ENCODE peak calls at places on chromosome 9, in four cellular contexts. A is A549, Z is GM12878, P is K562. X is an unnamed sample.

GRCh38 chr9:35790385-35791291 is 753 bp upstream of the NPR2 start:
- DNase-seq in A (peak; percentile 65), Z (no peak), P (peak; percentile 72), X (peak; percentile 49)

GRCh38 chr9:95434116-95435073 is 82.4 kb downstream of the PTCH1 start:
- DNase-seq in Z (no peak), A (no peak), P (peak; percentile 91), X (peak; percentile 67)

GRCh38 chr9:80605129-80605528 is 1033.4 kb downstream of the TLE4 start:
- DNase-seq in Z (no peak), P (no peak), A (peak; percentile 35), X (peak; percentile 16)

GRCh38 chr9:126499005-126499910 is 114.5 kb upstream of the LMX1B start:
- DNase-seq in Z (no peak), A (peak; percentile 51), P (peak; percentile 69), X (peak; percentile 41)

GRCh38 chr9:116123171-116123570 is 30.4 kb upstream of the PAPPA start:
- DNase-seq in A (no peak), Z (no peak), P (no peak), X (no peak)

GRCh38 chr9:6938873-6939272 is 181.1 kb downstream of the KDM4C start:
- DNase-seq in A (no peak), P (no peak), Z (no peak), X (no peak)

GRCh38 chr9:73219985-73220626 is 68.4 kb downstream of the ANXA1 start:
- DNase-seq in Z (peak; percentile 40), P (no peak), A (peak; percentile 36), X (no peak)

GRCh38 chr9:3879731-3880493 is 354.1 kb upstream of the RFX3 start:
- DNase-seq in P (no peak), A (no peak), Z (no peak), X (no peak)

GRCh38 chr9:130443456-130443801 is 1.3 kb upstream of the ASS1 start:
- DNase-seq in Z (no peak), P (no peak), A (no peak), X (no peak)

GRCh38 chr9:97563458-97564135 is 62.1 kb downstream of the TMOD1 start:
- DNase-seq in Z (no peak), A (no peak), P (no peak), X (no peak)

GRCh38 chr9:129436751-129437625 is 183.9 kb downstream of the C9orf50 start:
- DNase-seq in P (peak; percentile 65), A (no peak), Z (no peak), X (no peak)

GRCh38 chr9:116574027-116574679 is 113.0 kb upstream of the TRIM32 start:
- DNase-seq in A (peak; percentile 50), Z (no peak), P (no peak), X (peak; percentile 88)

GRCh38 chr9:99509900-99510299 is 287.8 kb downstream of the SEC61B start:
- DNase-seq in A (no peak), P (no peak), Z (peak; percentile 12), X (no peak)
- TF ChIP-seq POLR2AphosphoS2 in A (no peak), P (no peak), Z (no peak), X (no peak)

DNA sequence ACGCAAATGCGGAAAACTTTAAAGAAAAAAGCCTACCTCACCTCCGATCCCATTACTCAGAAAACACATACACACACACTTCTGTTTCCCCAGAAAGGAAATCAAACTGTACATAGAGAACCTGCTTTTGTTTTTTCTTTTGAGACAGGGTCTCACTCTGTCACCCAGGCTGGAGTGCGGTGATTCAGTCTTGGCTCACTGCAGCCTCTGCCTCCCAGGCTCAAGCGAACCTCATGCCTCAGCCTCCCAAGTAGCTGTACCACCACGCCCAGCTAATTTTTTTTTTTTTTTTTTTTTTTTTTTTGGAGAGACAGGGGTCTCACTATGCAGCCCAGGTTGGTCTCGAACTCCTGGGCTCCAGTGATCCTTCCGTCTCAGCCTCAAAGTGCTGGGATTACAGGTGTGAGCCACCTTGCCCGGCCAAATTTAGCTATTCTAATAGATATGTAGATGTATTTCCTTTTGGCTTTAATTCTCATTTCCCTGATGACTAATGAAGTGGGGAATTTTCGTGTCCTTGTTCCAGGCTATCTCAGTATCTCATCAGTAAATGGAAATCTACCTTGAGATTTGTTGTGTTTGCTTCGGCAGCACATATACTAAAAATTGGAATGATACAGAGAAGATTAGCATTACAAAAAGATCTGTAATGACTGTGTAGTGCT is 25.7 kb upstream of the EEIG1 start:
- DNase-seq in Z (no peak), P (no peak), A (peak; percentile 65), X (no peak)
- TF ChIP-seq POLR2AphosphoS2 in Z (no peak), P (no peak), A (no peak), X (no peak)

GRCh38 chr9:2704504-2704903 is 12.8 kb upstream of the KCNV2 start:
- DNase-seq in P (no peak), A (no peak), Z (no peak), X (no peak)

GRCh38 chr9:2700398-2700797 is 16.9 kb upstream of the KCNV2 start:
- DNase-seq in P (no peak), A (no peak), Z (no peak), X (no peak)

GRCh38 chr9:2697492-2697891 is 19.8 kb upstream of the KCNV2 start:
- DNase-seq in A (no peak), Z (peak; percentile 75), P (no peak), X (no peak)

GRCh38 chr9:2701070-2701469 is 16.2 kb upstream of the KCNV2 start:
- DNase-seq in Z (no peak), A (no peak), P (no peak), X (no peak)
- TF ChIP-seq POLR2AphosphoS2 in Z (no peak), A (no peak), P (no peak), X (no peak)

GRCh38 chr9:23567756-23568155 is 258.3 kb downstream of the ELAVL2 start:
- DNase-seq in A (no peak), Z (no peak), P (no peak), X (no peak)

GRCh38 chr9:23559522-23559921 is 266.5 kb downstream of the ELAVL2 start:
- DNase-seq in Z (no peak), P (no peak), A (no peak), X (no peak)

GRCh38 chr9:23557691-23558090 is 268.3 kb downstream of the ELAVL2 start:
- DNase-seq in Z (no peak), P (no peak), A (no peak), X (no peak)

DNA sequence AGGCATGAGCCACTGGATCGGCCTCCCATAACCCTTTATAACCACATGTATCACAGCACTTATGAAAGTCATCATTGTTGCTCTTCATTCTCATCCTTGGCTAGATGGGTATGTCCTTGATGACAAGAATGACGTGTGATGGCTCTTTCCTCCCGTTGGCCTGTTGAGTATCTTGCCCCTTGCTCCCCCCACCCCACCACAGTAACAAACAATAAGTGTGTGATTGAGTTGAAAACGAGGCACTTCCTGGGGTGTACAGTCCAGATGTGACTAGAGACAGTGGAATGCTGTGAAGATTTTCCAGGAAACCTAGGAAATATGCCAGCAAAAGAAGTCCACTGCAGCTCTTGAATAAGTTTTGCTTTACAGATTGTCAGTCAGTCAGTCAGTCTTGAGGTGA is 262.5 kb downstream of the ELAVL2 start:
- DNase-seq in Z (no peak), A (no peak), P (no peak), X (no peak)
- TF ChIP-seq POLR2AphosphoS2 in Z (no peak), A (no peak), P (no peak), X (no peak)

DNA sequence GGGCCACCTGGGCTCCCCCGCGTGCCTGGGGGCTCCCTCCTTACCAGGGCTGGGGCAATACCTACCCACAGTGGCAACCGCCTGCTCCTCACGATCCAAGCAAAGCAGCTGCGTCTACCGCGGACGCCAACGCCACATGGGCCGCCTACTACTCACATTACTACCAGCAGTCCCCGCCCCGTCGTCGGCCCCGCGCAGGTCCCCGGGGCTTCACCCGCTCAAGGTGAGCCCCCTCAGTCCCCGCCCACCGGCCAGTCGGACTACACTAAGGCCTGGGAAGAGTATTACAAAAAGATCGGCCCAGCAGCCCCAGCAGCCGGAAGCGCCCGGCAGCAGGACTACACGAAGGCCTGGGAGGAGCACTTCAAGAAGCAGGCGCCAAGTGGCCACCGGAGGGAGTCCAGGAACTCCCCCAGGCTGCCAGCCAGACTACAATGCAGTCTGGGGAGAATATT is 106.0 kb upstream of the MTAP start:
- DNase-seq in A (peak; percentile 70), Z (no peak), P (no peak), X (peak; percentile 5)
- TF ChIP-seq POLR2AphosphoS2 in A (no peak), Z (no peak), P (no peak), X (no peak)

GRCh38 chr9:114894801-114895433 is 35.5 kb downstream of the TNFSF8 start:
- DNase-seq in Z (no peak), A (peak; percentile 85), P (no peak), X (peak; percentile 23)
- TF ChIP-seq POLR2AphosphoS2 in Z (no peak), A (no peak), P (no peak), X (no peak)

GRCh38 chr9:137987244-137988030 is 109.9 kb downstream of the CACNA1B start:
- DNase-seq in P (no peak), Z (no peak), A (no peak), X (no peak)
- TF ChIP-seq POLR2AphosphoS2 in P (no peak), Z (no peak), A (no peak), X (no peak)

GRCh38 chr9:119053070-119053469 is 316.2 kb downstream of the BRINP1 start:
- DNase-seq in Z (no peak), A (no peak), P (no peak), X (no peak)

GRCh38 chr9:119052339-119053030 is 316.8 kb downstream of the BRINP1 start:
- DNase-seq in P (no peak), Z (no peak), A (no peak), X (no peak)

GRCh38 chr9:119047513-119047912 is 321.7 kb downstream of the BRINP1 start:
- DNase-seq in P (no peak), A (no peak), Z (no peak), X (no peak)

GRCh38 chr9:119044801-119045200 is 324.4 kb downstream of the BRINP1 start:
- DNase-seq in P (no peak), Z (no peak), A (no peak), X (no peak)

DNA sequence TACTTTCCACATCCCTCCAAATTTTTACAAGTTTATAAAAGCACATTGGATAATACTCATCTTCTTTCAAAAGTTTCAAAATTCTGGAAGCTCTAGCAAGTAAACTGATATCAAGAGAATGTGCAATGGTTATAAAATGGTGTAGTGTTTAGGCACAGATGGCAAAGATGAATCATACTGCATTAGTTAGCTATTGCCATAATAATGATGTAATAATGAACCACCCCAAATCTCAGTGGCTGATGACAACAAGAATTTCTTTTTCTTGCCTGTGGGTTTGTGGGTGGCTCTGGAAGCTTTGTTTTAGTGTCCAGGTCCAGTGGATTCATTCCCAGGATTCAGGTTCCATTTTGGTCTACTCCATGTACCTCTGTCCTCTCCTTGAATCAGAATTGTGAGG is 319.0 kb downstream of the BRINP1 start:
- DNase-seq in Z (no peak), A (no peak), P (no peak), X (no peak)
- TF ChIP-seq POLR2AphosphoS2 in Z (no peak), A (no peak), P (no peak), X (no peak)

DNA sequence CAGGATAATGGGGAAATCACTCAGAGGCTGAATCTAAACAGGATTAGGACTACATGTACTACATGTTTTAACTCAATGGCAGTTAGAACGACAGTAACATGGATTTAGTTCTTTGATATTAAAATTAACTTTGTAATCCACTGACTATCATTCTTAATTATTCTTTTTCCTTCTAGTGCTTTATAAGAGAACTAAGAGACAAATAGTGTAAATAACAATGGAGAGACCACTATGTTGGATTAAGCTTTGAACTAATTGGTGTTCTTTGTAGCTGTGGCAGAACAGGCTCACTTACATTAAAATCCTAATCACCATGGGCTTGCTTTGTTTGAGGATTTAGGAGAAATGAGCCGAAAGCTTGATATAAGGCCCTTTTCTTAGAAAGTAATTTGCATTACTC is 18.8 kb downstream of the NMRK1 start:
- DNase-seq in Z (no peak), P (no peak), A (no peak), X (no peak)
- TF ChIP-seq POLR2AphosphoS2 in Z (no peak), P (no peak), A (no peak), X (no peak)

X was measured in HepG2.